ENCODE peak calls at places on chromosomes 13 and 19, in seven cellular contexts. T is RWPE1, S is prostate gland, O is iPS DF 6.9, W is H9, A is AG04450, M is substantia nigra. C is an unnamed sample.

GRCh38 chr19:28880735-28881401 is 332.1 kb downstream of the UQCRFS1 start:
- DNase-seq in T (no peak), S (no peak), O (peak; percentile 29), W (peak; percentile 65), A (no peak), M (no peak), C (no peak)

GRCh38 chr13:75378301-75378700 is 103.7 kb downstream of the TBC1D4 start:
- DNase-seq in T (no peak), S (no peak), O (no peak), W (no peak), A (no peak), M (no peak), C (no peak)

GRCh38 chr19:35266904-35267817 is 1.6 kb upstream of the USF2 start:
- DNase-seq in T (no peak), S (peak; percentile 33), O (no peak), W (peak; percentile 51), A (no peak), M (peak; percentile 57), C (peak; percentile 38)

GRCh38 chr19:2270572-2271515 is 11.1 kb downstream of the PEAK3 start:
- DNase-seq in T (peak; percentile 93), S (peak; percentile 78), O (no peak), W (no peak), A (peak; percentile 58), M (peak; percentile 83), C (no peak)

GRCh38 chr13:50417597-50417996 is 402.4 kb downstream of the KCNRG start:
- DNase-seq in T (peak; percentile 14), S (no peak), O (no peak), W (no peak), A (no peak), M (no peak), C (no peak)

GRCh38 chr19:46076951-46077814 is 36.4 kb upstream of the IGFL4 start:
- DNase-seq in T (peak; percentile 92), S (peak; percentile 46), O (peak; percentile 78), W (peak; percentile 89), A (peak; percentile 56), M (peak; percentile 82), C (no peak)

GRCh38 chr13:97307096-97307495 is 85.0 kb downstream of the MBNL2 start:
- DNase-seq in T (no peak), S (no peak), O (no peak), W (no peak), A (no peak), M (no peak), C (no peak)

GRCh38 chr13:75494491-75494890 is 12.5 kb upstream of the TBC1D4 start:
- DNase-seq in T (no peak), S (no peak), O (no peak), W (no peak), A (no peak), M (no peak), C (no peak)

GRCh38 chr13:41848435-41849255 is 112.3 kb downstream of the VWA8 start:
- DNase-seq in T (no peak), S (no peak), O (no peak), W (no peak), A (no peak), M (no peak), C (no peak)

GRCh38 chr19:29630661-29631060 is 24.6 kb downstream of the POP4 start:
- DNase-seq in T (no peak), S (no peak), O (no peak), W (no peak), A (no peak), M (no peak), C (no peak)

GRCh38 chr19:55644191-55644833 is 863 bp downstream of the ZNF581 start:
- DNase-seq in T (no peak), S (no peak), O (no peak), W (no peak), A (no peak), M (no peak), C (no peak)

GRCh38 chr19:18990128-18990708 is 43.1 kb downstream of the SUGP2 start:
- DNase-seq in T (no peak), S (no peak), O (no peak), W (no peak), A (no peak), M (no peak), C (no peak)

GRCh38 chr13:38147050-38147449 is 202.6 kb upstream of the UFM1 start:
- DNase-seq in T (no peak), S (peak; percentile 10), O (no peak), W (no peak), A (no peak), M (no peak), C (no peak)

GRCh38 chr13:59352600-59352999 is 811.1 kb downstream of the DIAPH3 start:
- DNase-seq in T (no peak), S (no peak), O (no peak), W (no peak), A (no peak), M (no peak), C (no peak)

GRCh38 chr13:107305178-107305577 is 737.2 kb upstream of the ARGLU1 start:
- DNase-seq in T (no peak), S (no peak), O (no peak), W (no peak), A (no peak), M (no peak), C (no peak)

GRCh38 chr19:15154002-15154612 is 46.7 kb downstream of the NOTCH3 start:
- DNase-seq in T (peak; percentile 53), S (no peak), O (no peak), W (peak; percentile 79), A (no peak), M (no peak), C (peak; percentile 22)

GRCh38 chr13:67223024-67223423 is 7.1 kb downstream of the PCDH9 start:
- DNase-seq in T (no peak), S (no peak), O (no peak), W (no peak), A (no peak), M (no peak), C (no peak)

GRCh38 chr13:83882626-83882959 is 319 bp upstream of the SLITRK1 start:
- DNase-seq in T (no peak), S (no peak), O (no peak), W (no peak), A (no peak), M (no peak), C (no peak)

GRCh38 chr19:2150794-2151338 is 500 bp downstream of the AP3D1 start:
- DNase-seq in T (no peak), S (no peak), O (no peak), W (no peak), A (no peak), M (no peak), C (no peak)

GRCh38 chr19:28537079-28537478 is 675.9 kb downstream of the UQCRFS1 start:
- DNase-seq in T (no peak), S (no peak), O (no peak), W (no peak), A (no peak), M (no peak), C (no peak)

GRCh38 chr19:35351441-35352176 is 3.9 kb downstream of the FFAR1 start:
- DNase-seq in T (no peak), S (no peak), O (no peak), W (no peak), A (no peak), M (no peak), C (no peak)

GRCh38 chr19:33196446-33197193 is 2.5 kb downstream of the LRP3 start:
- DNase-seq in T (no peak), S (no peak), O (no peak), W (no peak), A (no peak), M (no peak), C (no peak)

GRCh38 chr13:79621449-79621848 is 140.5 kb downstream of the NDFIP2 start:
- DNase-seq in T (no peak), S (no peak), O (no peak), W (no peak), A (no peak), M (no peak), C (no peak)

GRCh38 chr13:40780822-40781401 is 8.5 kb upstream of the SLC25A15 start:
- DNase-seq in T (no peak), S (no peak), O (no peak), W (peak; percentile 48), A (no peak), M (no peak), C (no peak)

GRCh38 chr13:113402471-113403254 is 38.7 kb upstream of the GRTP1 start:
- DNase-seq in T (no peak), S (no peak), O (no peak), W (no peak), A (no peak), M (no peak), C (no peak)

GRCh38 chr13:110466261-110466660 is 95.3 kb downstream of the RAB20 start:
- DNase-seq in T (no peak), S (no peak), O (no peak), W (no peak), A (no peak), M (no peak), C (no peak)

GRCh38 chr19:3721131-3721899 is 13.1 kb downstream of the TJP3 start:
- DNase-seq in T (peak; percentile 82), S (peak; percentile 81), O (peak; percentile 81), W (peak; percentile 98), A (peak; percentile 44), M (peak; percentile 53), C (peak; percentile 89)

GRCh38 chr19:45558399-45558878 is 26.2 kb downstream of the OPA3 start:
- DNase-seq in T (peak; percentile 49), S (peak; percentile 63), O (peak; percentile 41), W (peak; percentile 82), A (no peak), M (peak; percentile 57), C (peak; percentile 50)

GRCh38 chr13:31686660-31687430 is 52.5 kb upstream of the RXFP2 start:
- DNase-seq in T (no peak), S (no peak), O (no peak), W (no peak), A (no peak), M (no peak), C (no peak)

GRCh38 chr13:31675521-31675953 is 63.8 kb upstream of the RXFP2 start:
- DNase-seq in T (no peak), S (no peak), O (no peak), W (no peak), A (no peak), M (no peak), C (no peak)

GRCh38 chr13:31681133-31681532 is 58.2 kb upstream of the RXFP2 start:
- DNase-seq in T (no peak), S (no peak), O (no peak), W (no peak), A (no peak), M (no peak), C (no peak)
- H3K27ac ChIP-seq in T (no peak overlapping the region), S (no peak overlapping the region), O (no peak overlapping the region), W (no peak overlapping the region), A (no peak overlapping the region), M (no peak overlapping the region), C (no peak overlapping the region)

GRCh38 chr13:69857188-69857821 is 250.3 kb upstream of the ATXN8OS start:
- DNase-seq in T (peak; percentile 18), S (no peak), O (peak; percentile 11), W (no peak), A (no peak), M (no peak), C (no peak)
- H3K27ac ChIP-seq in T (no peak overlapping the region), S (no peak overlapping the region), O (no peak overlapping the region), W (no peak overlapping the region), A (no peak overlapping the region), M (no peak overlapping the region), C (no peak overlapping the region)

GRCh38 chr19:1082165-1082927 is 12.8 kb downstream of the POLR2E start:
- DNase-seq in T (peak; percentile 95), S (peak; percentile 91), O (no peak), W (peak; percentile 100), A (no peak), M (no peak), C (peak; percentile 94)
- H3K27ac ChIP-seq in T (peak overlapping the region; percentile 84), S (peak overlapping the region; percentile 2), O (no peak overlapping the region), W (no peak overlapping the region), A (no peak overlapping the region), M (no peak overlapping the region), C (peak overlapping the region; percentile 64)

GRCh38 chr13:43934273-43934672 is 54.6 kb downstream of the LACC1 start:
- DNase-seq in T (no peak), S (no peak), O (no peak), W (no peak), A (no peak), M (no peak), C (no peak)
- H3K27ac ChIP-seq in T (no peak overlapping the region), S (no peak overlapping the region), O (no peak overlapping the region), W (no peak overlapping the region), A (no peak overlapping the region), M (no peak overlapping the region), C (no peak overlapping the region)